ENCODE peak calls at places on chromosomes 3 and 15, in six cellular contexts. One of them, this sample, is unnamed.

GRCh38 chr15:43930079-43930478 is 103.3 kb downstream of the WDR76 start:
- DNase-seq in left ventricle myocardium inferior: no peak
- DNase-seq in uterus: no peak
- DNase-seq in fibroblast of lung: peak; percentile 51
- DNase-seq in fibroblast of pulmonary artery: no peak
- DNase-seq in tibial artery: no peak
- DNase-seq in this sample: no peak

GRCh38 chr3:78041486-78041885 is 1001.6 kb downstream of the ROBO2 start:
- DNase-seq in left ventricle myocardium inferior: no peak
- DNase-seq in uterus: no peak
- DNase-seq in fibroblast of lung: peak; percentile 77
- DNase-seq in fibroblast of pulmonary artery: peak; percentile 22
- DNase-seq in tibial artery: no peak
- DNase-seq in this sample: no peak

GRCh38 chr15:52013151-52013791 is 5.7 kb upstream of the MAPK6 start:
- DNase-seq in left ventricle myocardium inferior: no peak
- DNase-seq in uterus: no peak
- DNase-seq in fibroblast of lung: peak; percentile 74
- DNase-seq in fibroblast of pulmonary artery: peak; percentile 56
- DNase-seq in tibial artery: no peak
- DNase-seq in this sample: peak; percentile 51

GRCh38 chr3:42684632-42685362 is 540 bp upstream of the KLHL40 start:
- DNase-seq in left ventricle myocardium inferior: no peak
- DNase-seq in uterus: peak; percentile 6
- DNase-seq in fibroblast of lung: no peak
- DNase-seq in fibroblast of pulmonary artery: no peak
- DNase-seq in tibial artery: no peak
- DNase-seq in this sample: no peak

GRCh38 chr15:53462631-53463030 is 296.8 kb downstream of the WDR72 start:
- DNase-seq in left ventricle myocardium inferior: no peak
- DNase-seq in uterus: no peak
- DNase-seq in fibroblast of lung: no peak
- DNase-seq in fibroblast of pulmonary artery: no peak
- DNase-seq in tibial artery: no peak
- DNase-seq in this sample: no peak

GRCh38 chr3:171646357-171647133 is 163.7 kb downstream of the PLD1 start:
- DNase-seq in left ventricle myocardium inferior: no peak
- DNase-seq in uterus: no peak
- DNase-seq in fibroblast of lung: peak; percentile 60
- DNase-seq in fibroblast of pulmonary artery: peak; percentile 88
- DNase-seq in tibial artery: no peak
- DNase-seq in this sample: no peak

GRCh38 chr3:137970914-137971831 is 38.8 kb upstream of the CLDN18 start:
- DNase-seq in left ventricle myocardium inferior: peak; percentile 69
- DNase-seq in uterus: peak; percentile 50
- DNase-seq in fibroblast of lung: peak; percentile 40
- DNase-seq in fibroblast of pulmonary artery: peak; percentile 68
- DNase-seq in tibial artery: peak; percentile 56
- DNase-seq in this sample: peak; percentile 30

GRCh38 chr15:64856429-64857145 is 14.9 kb downstream of the PLEKHO2 start:
- DNase-seq in left ventricle myocardium inferior: peak; percentile 62
- DNase-seq in uterus: no peak
- DNase-seq in fibroblast of lung: peak; percentile 72
- DNase-seq in fibroblast of pulmonary artery: peak; percentile 64
- DNase-seq in tibial artery: peak; percentile 54
- DNase-seq in this sample: no peak

GRCh38 chr3:174425422-174425821 is 433.7 kb upstream of the NAALADL2 start:
- DNase-seq in left ventricle myocardium inferior: no peak
- DNase-seq in uterus: no peak
- DNase-seq in fibroblast of lung: no peak
- DNase-seq in fibroblast of pulmonary artery: no peak
- DNase-seq in tibial artery: no peak
- DNase-seq in this sample: no peak

GRCh38 chr3:193190387-193190786 is 50.6 kb upstream of the PLAAT1 start:
- DNase-seq in left ventricle myocardium inferior: no peak
- DNase-seq in uterus: no peak
- DNase-seq in fibroblast of lung: peak; percentile 25
- DNase-seq in fibroblast of pulmonary artery: peak; percentile 3
- DNase-seq in tibial artery: no peak
- DNase-seq in this sample: no peak

GRCh38 chr15:56930663-56931313 is 12.3 kb downstream of the TCF12 start:
- DNase-seq in left ventricle myocardium inferior: no peak
- DNase-seq in uterus: no peak
- DNase-seq in fibroblast of lung: no peak
- DNase-seq in fibroblast of pulmonary artery: no peak
- DNase-seq in tibial artery: no peak
- DNase-seq in this sample: no peak

GRCh38 chr3:86921981-86922680 is 68.8 kb downstream of the VGLL3 start:
- DNase-seq in left ventricle myocardium inferior: no peak
- DNase-seq in uterus: no peak
- DNase-seq in fibroblast of lung: peak; percentile 34
- DNase-seq in fibroblast of pulmonary artery: no peak
- DNase-seq in tibial artery: no peak
- DNase-seq in this sample: no peak

GRCh38 chr15:90557651-90558084 is 27.9 kb downstream of the CRTC3 start:
- DNase-seq in left ventricle myocardium inferior: peak; percentile 93
- DNase-seq in uterus: peak; percentile 87
- DNase-seq in fibroblast of lung: peak; percentile 87
- DNase-seq in fibroblast of pulmonary artery: peak; percentile 93
- DNase-seq in tibial artery: peak; percentile 97
- DNase-seq in this sample: no peak

GRCh38 chr3:132660745-132661067 is 577 bp downstream of the UBA5 start:
- DNase-seq in left ventricle myocardium inferior: no peak
- DNase-seq in uterus: no peak
- DNase-seq in fibroblast of lung: peak; percentile 30
- DNase-seq in fibroblast of pulmonary artery: peak; percentile 13
- DNase-seq in tibial artery: no peak
- DNase-seq in this sample: no peak

GRCh38 chr15:98850991-98851776 is 156.4 kb downstream of the PGPEP1L start:
- DNase-seq in left ventricle myocardium inferior: peak; percentile 74
- DNase-seq in uterus: peak; percentile 70
- DNase-seq in fibroblast of lung: peak; percentile 60
- DNase-seq in fibroblast of pulmonary artery: peak; percentile 80
- DNase-seq in tibial artery: peak; percentile 76
- DNase-seq in this sample: peak; percentile 27

GRCh38 chr3:133824961-133825485 is 19.4 kb downstream of the SRPRB start:
- DNase-seq in left ventricle myocardium inferior: no peak
- DNase-seq in uterus: no peak
- DNase-seq in fibroblast of lung: no peak
- DNase-seq in fibroblast of pulmonary artery: no peak
- DNase-seq in tibial artery: no peak
- DNase-seq in this sample: no peak

GRCh38 chr3:150763841-150764483 is 993 bp upstream of the SIAH2 start:
- DNase-seq in left ventricle myocardium inferior: peak; percentile 69
- DNase-seq in uterus: peak; percentile 66
- DNase-seq in fibroblast of lung: peak; percentile 52
- DNase-seq in fibroblast of pulmonary artery: peak; percentile 63
- DNase-seq in tibial artery: peak; percentile 58
- DNase-seq in this sample: no peak

GRCh38 chr3:63709576-63709975 is 57.1 kb downstream of the SNTN start:
- DNase-seq in left ventricle myocardium inferior: no peak
- DNase-seq in uterus: no peak
- DNase-seq in fibroblast of lung: no peak
- DNase-seq in fibroblast of pulmonary artery: no peak
- DNase-seq in tibial artery: no peak
- DNase-seq in this sample: no peak

GRCh38 chr15:72060687-72061250 is 57.2 kb downstream of the MYO9A start:
- DNase-seq in left ventricle myocardium inferior: no peak
- DNase-seq in uterus: no peak
- DNase-seq in fibroblast of lung: no peak
- DNase-seq in fibroblast of pulmonary artery: no peak
- DNase-seq in tibial artery: no peak
- DNase-seq in this sample: no peak

GRCh38 chr3:177928156-177928555 is 608.1 kb upstream of the KCNMB2 start:
- DNase-seq in left ventricle myocardium inferior: no peak
- DNase-seq in uterus: no peak
- DNase-seq in fibroblast of lung: peak; percentile 76
- DNase-seq in fibroblast of pulmonary artery: peak; percentile 48
- DNase-seq in tibial artery: no peak
- DNase-seq in this sample: peak; percentile 9

GRCh38 chr3:33062814-33063346 is 34.1 kb downstream of the GLB1 start:
- DNase-seq in left ventricle myocardium inferior: no peak
- DNase-seq in uterus: no peak
- DNase-seq in fibroblast of lung: no peak
- DNase-seq in fibroblast of pulmonary artery: no peak
- DNase-seq in tibial artery: no peak
- DNase-seq in this sample: no peak

GRCh38 chr15:93243573-93243972 is 154.6 kb upstream of the RGMA start:
- DNase-seq in left ventricle myocardium inferior: no peak
- DNase-seq in uterus: no peak
- DNase-seq in fibroblast of lung: no peak
- DNase-seq in fibroblast of pulmonary artery: no peak
- DNase-seq in tibial artery: no peak
- DNase-seq in this sample: no peak

GRCh38 chr3:9260305-9260704 is 10.9 kb upstream of the SRGAP3 start:
- DNase-seq in left ventricle myocardium inferior: no peak
- DNase-seq in uterus: no peak
- DNase-seq in fibroblast of lung: no peak
- DNase-seq in fibroblast of pulmonary artery: no peak
- DNase-seq in tibial artery: no peak
- DNase-seq in this sample: no peak

GRCh38 chr3:36957862-36958686 is 13.2 kb upstream of the TRANK1 start:
- DNase-seq in left ventricle myocardium inferior: no peak
- DNase-seq in uterus: no peak
- DNase-seq in fibroblast of lung: peak; percentile 75
- DNase-seq in fibroblast of pulmonary artery: peak; percentile 61
- DNase-seq in tibial artery: no peak
- DNase-seq in this sample: no peak

GRCh38 chr3:151299006-151299405 is 17.6 kb downstream of the GPR87 start:
- DNase-seq in left ventricle myocardium inferior: no peak
- DNase-seq in uterus: no peak
- DNase-seq in fibroblast of lung: no peak
- DNase-seq in fibroblast of pulmonary artery: no peak
- DNase-seq in tibial artery: no peak
- DNase-seq in this sample: no peak

GRCh38 chr3:7787871-7788828 is 713.5 kb upstream of the LMCD1 start:
- DNase-seq in left ventricle myocardium inferior: no peak
- DNase-seq in uterus: no peak
- DNase-seq in fibroblast of lung: peak; percentile 63
- DNase-seq in fibroblast of pulmonary artery: peak; percentile 13
- DNase-seq in tibial artery: no peak
- DNase-seq in this sample: no peak

GRCh38 chr3:194574639-194575483 is 58.4 kb downstream of the TMEM44 start:
- DNase-seq in left ventricle myocardium inferior: no peak
- DNase-seq in uterus: no peak
- DNase-seq in fibroblast of lung: peak; percentile 85
- DNase-seq in fibroblast of pulmonary artery: peak; percentile 82
- DNase-seq in tibial artery: no peak
- DNase-seq in this sample: no peak

DNA sequence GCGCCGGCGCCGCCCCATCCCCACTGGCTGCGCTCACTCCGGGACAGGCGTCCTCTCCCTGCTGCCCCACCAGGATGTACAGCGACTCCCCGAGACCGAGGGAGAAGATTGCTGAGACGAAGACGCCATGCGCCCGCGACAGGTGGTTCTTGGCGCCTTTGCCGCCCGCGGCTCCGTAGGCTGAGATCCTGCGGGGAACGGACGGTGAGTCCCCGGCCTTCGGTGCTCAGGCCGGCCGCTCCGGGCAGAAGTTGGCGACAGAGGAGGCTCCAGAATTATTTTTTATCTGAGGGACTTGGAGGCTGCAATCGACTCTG is 1.6 kb downstream of the LTK start:
- DNase-seq in left ventricle myocardium inferior: no peak
- DNase-seq in uterus: no peak
- DNase-seq in fibroblast of lung: no peak
- DNase-seq in fibroblast of pulmonary artery: no peak
- DNase-seq in tibial artery: no peak
- DNase-seq in this sample: no peak
- H3K4me3 ChIP-seq in left ventricle myocardium inferior: peak overlapping the region; percentile 67
- H3K4me3 ChIP-seq in uterus: peak overlapping the region; percentile 3
- H3K4me3 ChIP-seq in fibroblast of lung: no peak overlapping the region
- H3K4me3 ChIP-seq in fibroblast of pulmonary artery: no peak overlapping the region
- H3K4me3 ChIP-seq in tibial artery: no peak overlapping the region
- H3K4me3 ChIP-seq in this sample: peak overlapping the region; percentile 2

GRCh38 chr3:116767726-116768125 is 58.1 kb downstream of the TUSC7 start:
- DNase-seq in left ventricle myocardium inferior: no peak
- DNase-seq in uterus: no peak
- DNase-seq in fibroblast of lung: no peak
- DNase-seq in fibroblast of pulmonary artery: no peak
- DNase-seq in tibial artery: no peak
- DNase-seq in this sample: no peak

DNA sequence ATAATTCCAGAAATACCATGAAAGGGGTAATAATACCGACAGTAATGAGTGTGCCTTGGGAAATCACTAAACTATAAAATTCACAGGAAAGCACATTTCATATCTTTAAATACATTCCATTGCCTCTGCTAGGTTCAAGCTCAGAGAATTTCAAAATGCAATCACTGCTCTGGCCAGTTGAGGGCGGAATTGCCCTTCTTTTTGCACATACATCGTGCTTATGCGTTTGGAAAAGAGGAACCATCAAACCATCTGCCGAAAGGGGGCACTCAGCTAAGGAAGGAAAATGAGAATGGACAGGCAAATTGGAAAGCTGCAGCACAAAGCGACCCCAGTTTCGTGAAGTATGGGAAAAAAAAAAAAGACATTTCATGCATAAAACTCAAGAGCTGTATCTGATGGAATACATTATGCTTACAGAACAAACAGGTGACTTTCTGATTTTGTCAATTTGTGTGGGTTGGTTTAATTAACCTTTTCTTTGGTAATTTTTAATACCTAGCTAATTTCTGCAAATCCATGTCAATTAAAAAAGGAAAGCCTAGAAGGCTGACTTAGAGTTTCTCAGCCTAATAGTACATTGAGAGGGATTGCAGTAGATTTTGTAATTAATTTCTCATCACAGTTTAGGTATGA is 61.4 kb downstream of the TUSC7 start:
- DNase-seq in left ventricle myocardium inferior: peak; percentile 16
- DNase-seq in uterus: peak; percentile 42
- DNase-seq in fibroblast of lung: peak; percentile 68
- DNase-seq in fibroblast of pulmonary artery: peak; percentile 85
- DNase-seq in tibial artery: peak; percentile 64
- DNase-seq in this sample: peak; percentile 31
- TF ChIP-seq CTCF in left ventricle myocardium inferior: peak; percentile 76
- TF ChIP-seq CTCF in uterus: peak; percentile 71
- TF ChIP-seq CTCF in fibroblast of lung: peak; percentile 99
- TF ChIP-seq CTCF in fibroblast of pulmonary artery: no peak
- TF ChIP-seq CTCF in tibial artery: peak; percentile 77
- TF ChIP-seq CTCF in this sample: peak; percentile 94

DNA sequence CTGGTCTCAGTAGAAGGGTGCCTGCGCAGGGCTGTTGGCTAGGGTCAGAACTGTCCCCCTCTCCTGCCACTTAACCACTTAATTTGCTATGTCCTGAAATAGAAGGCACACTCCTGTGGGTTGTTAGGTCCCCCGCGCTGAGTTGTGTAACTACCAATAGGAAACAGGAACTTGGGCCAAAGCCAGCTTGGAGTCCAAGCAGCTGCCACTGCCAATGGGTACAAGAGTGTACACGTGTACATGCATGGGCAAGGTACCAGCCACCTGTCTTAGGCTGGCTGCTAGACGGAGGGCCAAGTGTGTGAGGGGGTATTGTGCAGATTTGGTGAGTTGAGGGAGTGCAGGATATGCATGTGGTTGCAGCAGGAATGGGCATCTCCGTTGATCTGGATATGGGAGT is 29.7 kb upstream of the POLG start:
- DNase-seq in left ventricle myocardium inferior: no peak
- DNase-seq in uterus: no peak
- DNase-seq in fibroblast of lung: no peak
- DNase-seq in fibroblast of pulmonary artery: no peak
- DNase-seq in tibial artery: peak; percentile 48
- DNase-seq in this sample: no peak
- H3K4me3 ChIP-seq in left ventricle myocardium inferior: no peak overlapping the region
- H3K4me3 ChIP-seq in uterus: no peak overlapping the region
- H3K4me3 ChIP-seq in fibroblast of lung: no peak overlapping the region
- H3K4me3 ChIP-seq in fibroblast of pulmonary artery: no peak overlapping the region
- H3K4me3 ChIP-seq in tibial artery: no peak overlapping the region
- H3K4me3 ChIP-seq in this sample: no peak overlapping the region

GRCh38 chr3:30693470-30694120 is 87.2 kb downstream of the TGFBR2 start:
- DNase-seq in left ventricle myocardium inferior: no peak
- DNase-seq in uterus: no peak
- DNase-seq in fibroblast of lung: peak; percentile 65
- DNase-seq in fibroblast of pulmonary artery: peak; percentile 85
- DNase-seq in tibial artery: no peak
- DNase-seq in this sample: peak; percentile 12
- TF ChIP-seq CTCF in left ventricle myocardium inferior: peak; percentile 90
- TF ChIP-seq CTCF in uterus: peak; percentile 81
- TF ChIP-seq CTCF in fibroblast of lung: peak; percentile 82
- TF ChIP-seq CTCF in fibroblast of pulmonary artery: peak; percentile 77
- TF ChIP-seq CTCF in tibial artery: peak; percentile 74
- TF ChIP-seq CTCF in this sample: peak; percentile 67